ENCODE peak calls at places on chromosomes 6 and 20, in five cellular contexts. P is fibroblast of lung; V is NCI-H1092 treated with DMSO at 0.1 percent for 48 hours; F is stimulated activated CD4-positive, alpha-beta T cell treated with anti-CD3 and anti-CD28 coated beads, Interleukin-12 subunit alpha, Interleukin-12 subunit beta, amount 100 ng/mL, for 4 hours; O is AG08396. E is an unnamed sample.

GRCh38 chr6:11890209-11890608 is 111.6 kb upstream of the ADTRP start:
- DNase-seq in P (no peak), V (no peak), F (no peak), O (no peak), E (no peak)

GRCh38 chr6:26286168-26286854 is 78.7 kb upstream of the BTN3A2 start:
- DNase-seq in P (peak), V (peak), F (peak), O (peak), E (peak)

GRCh38 chr20:36346256-36346655 is 40.1 kb downstream of the DLGAP4 start:
- DNase-seq in P (no peak), V (no peak), F (no peak), O (no peak), E (no peak)

GRCh38 chr6:134853111-134854055 is 96.5 kb downstream of the ALDH8A1 start:
- DNase-seq in P (peak), V (no peak), F (no peak), O (peak), E (no peak)

GRCh38 chr6:125050663-125051318 is 88.6 kb downstream of the RNF217 start:
- DNase-seq in P (peak), V (no peak), F (no peak), O (no peak), E (peak)

GRCh38 chr6:3534599-3534998 is 77.7 kb upstream of the SLC22A23 start:
- DNase-seq in P (peak), V (no peak), F (no peak), O (no peak), E (no peak)

GRCh38 chr6:18412644-18413043 is 25.5 kb downstream of the RNF144B start:
- DNase-seq in P (no peak), V (no peak), F (no peak), O (peak), E (no peak)

GRCh38 chr6:68296126-68296525 is 339.0 kb upstream of the ADGRB3 start:
- DNase-seq in P (peak), V (no peak), F (no peak), O (no peak), E (no peak)

GRCh38 chr20:48275737-48276342 is 490.6 kb upstream of the SULF2 start:
- DNase-seq in P (no peak), V (peak), F (no peak), O (no peak), E (peak)

GRCh38 chr20:906703-907102 is 9.4 kb downstream of the ANGPT4 start:
- DNase-seq in P (no peak), V (no peak), F (no peak), O (no peak), E (no peak)

GRCh38 chr6:25193865-25194679 is 85.1 kb upstream of the CARMIL1 start:
- DNase-seq in P (peak), V (no peak), F (no peak), O (no peak), E (no peak)

GRCh38 chr6:125717120-125717731 is 32.2 kb upstream of the HEY2 start:
- DNase-seq in P (no peak), V (no peak), F (no peak), O (no peak), E (no peak)

GRCh38 chr6:107083047-107083768 is 32.1 kb downstream of the BEND3 start:
- DNase-seq in P (no peak), V (no peak), F (no peak), O (no peak), E (no peak)

GRCh38 chr6:3617681-3618299 is 133.7 kb downstream of the PXDC1 start:
- DNase-seq in P (no peak), V (no peak), F (no peak), O (no peak), E (no peak)

GRCh38 chr20:833450-834150 is at the start of gene FAM110A:
- DNase-seq in P (peak), V (peak), F (peak), O (peak), E (peak)

GRCh38 chr6:100465701-100466409 is 1.1 kb upstream of the SIM1 start:
- DNase-seq in P (no peak), V (peak), F (no peak), O (no peak), E (no peak)

GRCh38 chr6:31822038-31822821 is 5.3 kb upstream of the HSPA1B start:
- DNase-seq in P (peak), V (peak), F (peak), O (peak), E (no peak)

GRCh38 chr6:127366281-127367022 is 23.0 kb upstream of the ECHDC1 start:
- DNase-seq in P (peak), V (no peak), F (no peak), O (peak), E (no peak)

GRCh38 chr20:58839474-58839874 is 11.2 kb downstream of the GNAS-AS1 start:
- DNase-seq in P (peak), V (peak), F (peak), O (no peak), E (no peak)

GRCh38 chr6:35967059-35967769 is 46.3 kb upstream of the SRPK1 start:
- DNase-seq in P (no peak), V (no peak), F (no peak), O (no peak), E (peak)

GRCh38 chr6:125728739-125729138 is 20.7 kb upstream of the HEY2 start:
- DNase-seq in P (no peak), V (no peak), F (no peak), O (no peak), E (no peak)

GRCh38 chr20:63134201-63134612 is 81.7 kb downstream of the YTHDF1 start:
- DNase-seq in P (no peak), V (no peak), F (no peak), O (no peak), E (no peak)